ENCODE peak calls at places on chromosome 5, in ten cellular contexts. P, D, U, W, M, L, K, S, G and Y are unnamed samples.

GRCh38 chr5:97412959-97413358 is 229.9 kb upstream of the RIOK2 start:
- DNase-seq in P (no peak), D (no peak), U (no peak), W (no peak), M (no peak), L (no peak), K (no peak), S (no peak), G (no peak), Y (no peak)

GRCh38 chr5:161846731-161847130 is 1.2 kb upstream of the GABRA1 start:
- DNase-seq in P (no peak), D (no peak), U (no peak), W (no peak), M (peak), L (peak), K (no peak), S (no peak), G (no peak), Y (no peak)

GRCh38 chr5:159965031-159965837 is 43.7 kb upstream of the TTC1 start:
- DNase-seq in P (peak), D (peak), U (peak), W (no peak), M (peak), L (peak), K (no peak), S (peak), G (peak), Y (peak)

GRCh38 chr5:82952326-82952725 is 124.9 kb downstream of the TMEM167A start:
- DNase-seq in P (no peak), D (no peak), U (no peak), W (no peak), M (no peak), L (no peak), K (no peak), S (no peak), G (no peak), Y (no peak)

GRCh38 chr5:154583545-154584168 is 105.6 kb upstream of the HAND1 start:
- DNase-seq in P (no peak), D (no peak), U (no peak), W (no peak), M (no peak), L (no peak), K (no peak), S (no peak), G (no peak), Y (no peak)

GRCh38 chr5:79032031-79032711 is 37.3 kb downstream of the DMGDH start:
- DNase-seq in P (no peak), D (no peak), U (no peak), W (no peak), M (no peak), L (no peak), K (no peak), S (no peak), G (no peak), Y (no peak)

GRCh38 chr5:372911-373709 is 51.6 kb downstream of the AHRR start:
- DNase-seq in P (no peak), D (no peak), U (peak), W (peak), M (no peak), L (no peak), K (no peak), S (no peak), G (peak), Y (no peak)

GRCh38 chr5:77971965-77972544 is 195.9 kb upstream of the TBCA start:
- DNase-seq in P (no peak), D (peak), U (no peak), W (no peak), M (no peak), L (no peak), K (no peak), S (no peak), G (no peak), Y (no peak)

GRCh38 chr5:125597338-125597737 is 825.9 kb upstream of the GRAMD2B start:
- DNase-seq in P (no peak), D (no peak), U (no peak), W (no peak), M (peak), L (no peak), K (no peak), S (no peak), G (no peak), Y (no peak)

GRCh38 chr5:167358868-167359492 is 932.5 kb upstream of the WWC1 start:
- DNase-seq in P (no peak), D (no peak), U (no peak), W (no peak), M (no peak), L (no peak), K (no peak), S (no peak), G (no peak), Y (no peak)

GRCh38 chr5:138353550-138353893 is 1.0 kb downstream of the KDM3B start:
- DNase-seq in P (no peak), D (peak), U (peak), W (no peak), M (no peak), L (no peak), K (no peak), S (no peak), G (no peak), Y (no peak)

GRCh38 chr5:643351-643801 is 31.2 kb downstream of the CEP72 start:
- DNase-seq in P (no peak), D (no peak), U (no peak), W (no peak), M (no peak), L (no peak), K (no peak), S (no peak), G (no peak), Y (no peak)

GRCh38 chr5:68215888-68216736 is 556 bp downstream of the PIK3R1 start:
- DNase-seq in P (peak), D (peak), U (peak), W (peak), M (peak), L (peak), K (no peak), S (peak), G (peak), Y (peak)

GRCh38 chr5:72106922-72107873 is at the start of gene MAP1B:
- DNase-seq in P (peak), D (peak), U (peak), W (peak), M (peak), L (peak), K (no peak), S (no peak), G (no peak), Y (peak)

GRCh38 chr5:103561670-103562069 is 919 bp downstream of the NUDT12 start:
- DNase-seq in P (no peak), D (no peak), U (no peak), W (no peak), M (no peak), L (no peak), K (no peak), S (peak), G (no peak), Y (no peak)

GRCh38 chr5:9545959-9546851 is at the start of gene SEMA5A:
- DNase-seq in P (no peak), D (peak), U (no peak), W (peak), M (peak), L (peak), K (no peak), S (peak), G (peak), Y (no peak)

GRCh38 chr5:3595102-3595961 is at the start of gene IRX1:
- DNase-seq in P (no peak), D (peak), U (no peak), W (no peak), M (no peak), L (peak), K (no peak), S (no peak), G (peak), Y (no peak)

GRCh38 chr5:56152437-56152836 is 80.7 kb downstream of the ANKRD55 start:
- DNase-seq in P (no peak), D (no peak), U (no peak), W (no peak), M (no peak), L (no peak), K (no peak), S (peak), G (no peak), Y (no peak)

GRCh38 chr5:150575745-150576448 is 64.6 kb upstream of the SYNPO start:
- DNase-seq in P (no peak), D (no peak), U (no peak), W (peak), M (no peak), L (no peak), K (no peak), S (peak), G (no peak), Y (no peak)

GRCh38 chr5:127080001-127080478 is 6.7 kb upstream of the C5orf63 start:
- DNase-seq in P (no peak), D (no peak), U (no peak), W (no peak), M (peak), L (peak), K (no peak), S (no peak), G (no peak), Y (no peak)

GRCh38 chr5:60545526-60545925 is 154.4 kb downstream of the DEPDC1B start:
- DNase-seq in P (no peak), D (no peak), U (no peak), W (no peak), M (no peak), L (no peak), K (no peak), S (no peak), G (no peak), Y (no peak)

GRCh38 chr5:142888469-142889085 is 118.4 kb downstream of the ARHGAP26 start:
- DNase-seq in P (no peak), D (peak), U (no peak), W (no peak), M (peak), L (peak), K (no peak), S (peak), G (no peak), Y (no peak)

GRCh38 chr5:79488775-79489174 is 25.2 kb downstream of the HOMER1 start:
- DNase-seq in P (no peak), D (no peak), U (no peak), W (no peak), M (peak), L (no peak), K (no peak), S (no peak), G (no peak), Y (no peak)

GRCh38 chr5:128536861-128537305 is 1.2 kb downstream of the FBN2 start:
- DNase-seq in P (no peak), D (peak), U (no peak), W (no peak), M (peak), L (peak), K (no peak), S (no peak), G (no peak), Y (no peak)

GRCh38 chr5:143464723-143465490 is 61.4 kb upstream of the NR3C1 start:
- DNase-seq in P (no peak), D (no peak), U (no peak), W (no peak), M (no peak), L (no peak), K (no peak), S (no peak), G (no peak), Y (no peak)

GRCh38 chr5:154967419-154968024 is 26.6 kb downstream of the MRPL22 start:
- DNase-seq in P (no peak), D (peak), U (peak), W (no peak), M (peak), L (peak), K (no peak), S (no peak), G (no peak), Y (no peak)

GRCh38 chr5:122419195-122419894 is 107.3 kb downstream of the SNCAIP start:
- DNase-seq in P (no peak), D (no peak), U (no peak), W (no peak), M (no peak), L (no peak), K (no peak), S (peak), G (no peak), Y (no peak)

GRCh38 chr5:168947212-168947868 is 353.6 kb downstream of the SLIT3 start:
- DNase-seq in P (peak), D (peak), U (peak), W (no peak), M (peak), L (peak), K (no peak), S (peak), G (no peak), Y (no peak)

GRCh38 chr5:135913713-135914626 is 18.3 kb upstream of the IL9 start:
- DNase-seq in P (no peak), D (no peak), U (peak), W (no peak), M (no peak), L (no peak), K (no peak), S (no peak), G (no peak), Y (no peak)

GRCh38 chr5:128100860-128101557 is 17.4 kb downstream of the SLC12A2 start:
- DNase-seq in P (no peak), D (no peak), U (no peak), W (no peak), M (no peak), L (no peak), K (no peak), S (no peak), G (no peak), Y (no peak)

GRCh38 chr5:31774779-31775178 is 135.8 kb downstream of the PDZD2 start:
- DNase-seq in P (no peak), D (no peak), U (no peak), W (no peak), M (peak), L (peak), K (no peak), S (no peak), G (no peak), Y (no peak)